ENCODE peak calls at places on chromosomes 2 and 18, in five cellular contexts. J is heart right ventricle, I is upper lobe of left lung, C is neural progenitor cell, L is kidney. R is an unnamed sample.
A peak's percentile ranks its signal among the peaks of the same experiment; 100 is the strongest.

GRCh38 chr2:241064008-241064801 is 37.9 kb downstream of the MTERF4 start:
- DNase-seq in J (no peak), I (peak; percentile 40), C (no peak), L (peak; percentile 90), R (peak; percentile 57)

GRCh38 chr2:196268538-196269338 is 97.4 kb upstream of the STK17B start:
- DNase-seq in J (no peak), I (no peak), C (no peak), L (no peak), R (no peak)

GRCh38 chr18:21703241-21703820 is 1.2 kb downstream of the ABHD3 start:
- DNase-seq in J (no peak), I (no peak), C (no peak), L (no peak), R (peak; percentile 13)

GRCh38 chr2:3446381-3446780 is 66.9 kb downstream of the TRAPPC12 start:
- DNase-seq in J (no peak), I (no peak), C (no peak), L (no peak), R (no peak)

GRCh38 chr2:27133195-27133875 is 1.1 kb downstream of the PREB start:
- DNase-seq in J (no peak), I (no peak), C (no peak), L (peak; percentile 53), R (no peak)

GRCh38 chr18:394997-395383 is 105.5 kb downstream of the COLEC12 start:
- DNase-seq in J (no peak), I (no peak), C (no peak), L (no peak), R (no peak)

GRCh38 chr2:202633470-202633869 is 1.3 kb upstream of the FAM117B start:
- DNase-seq in J (no peak), I (no peak), C (no peak), L (no peak), R (no peak)

GRCh38 chr2:107340955-107341354 is 455.0 kb upstream of the ST6GAL2 start:
- DNase-seq in J (no peak), I (no peak), C (no peak), L (no peak), R (no peak)

GRCh38 chr2:63000801-63001200 is 49.8 kb upstream of the OTX1 start:
- DNase-seq in J (no peak), I (no peak), C (no peak), L (no peak), R (no peak)

GRCh38 chr18:74353169-74353775 is 37.6 kb downstream of the C18orf63 start:
- DNase-seq in J (peak; percentile 78), I (peak; percentile 62), C (peak; percentile 76), L (no peak), R (peak; percentile 54)

GRCh38 chr18:79195716-79196683 is 126.8 kb downstream of the ATP9B start:
- DNase-seq in J (no peak), I (no peak), C (no peak), L (no peak), R (no peak)

GRCh38 chr2:200662727-200663126 is 76.9 kb downstream of the AOX1 start:
- DNase-seq in J (no peak), I (no peak), C (no peak), L (no peak), R (no peak)

GRCh38 chr2:176653856-176654443 is 384.7 kb downstream of the MTX2 start:
- DNase-seq in J (peak; percentile 45), I (peak; percentile 24), C (peak; percentile 81), L (peak; percentile 84), R (no peak)

GRCh38 chr18:10032331-10032979 is 118.6 kb downstream of the VAPA start:
- DNase-seq in J (no peak), I (no peak), C (peak; percentile 73), L (peak; percentile 82), R (no peak)

GRCh38 chr2:10188211-10188610 is 65.7 kb downstream of the RRM2 start:
- DNase-seq in J (no peak), I (no peak), C (peak; percentile 33), L (no peak), R (no peak)

GRCh38 chr2:37781028-37781427 is 109.6 kb upstream of the CDC42EP3 start:
- DNase-seq in J (no peak), I (no peak), C (no peak), L (no peak), R (no peak)

GRCh38 chr2:112583497-112584133 is 794 bp upstream of the CHCHD5 start:
- DNase-seq in J (no peak), I (no peak), C (peak; percentile 11), L (no peak), R (no peak)

GRCh38 chr2:112585400-112585799 is 991 bp downstream of the CHCHD5 start:
- DNase-seq in J (no peak), I (no peak), C (no peak), L (no peak), R (no peak)

GRCh38 chr2:112584891-112585250 is 462 bp downstream of the CHCHD5 start:
- DNase-seq in J (peak; percentile 6), I (no peak), C (no peak), L (no peak), R (no peak)

GRCh38 chr2:112585873-112586477 is 1.6 kb downstream of the CHCHD5 start:
- DNase-seq in J (no peak), I (no peak), C (no peak), L (peak; percentile 77), R (no peak)

DNA sequence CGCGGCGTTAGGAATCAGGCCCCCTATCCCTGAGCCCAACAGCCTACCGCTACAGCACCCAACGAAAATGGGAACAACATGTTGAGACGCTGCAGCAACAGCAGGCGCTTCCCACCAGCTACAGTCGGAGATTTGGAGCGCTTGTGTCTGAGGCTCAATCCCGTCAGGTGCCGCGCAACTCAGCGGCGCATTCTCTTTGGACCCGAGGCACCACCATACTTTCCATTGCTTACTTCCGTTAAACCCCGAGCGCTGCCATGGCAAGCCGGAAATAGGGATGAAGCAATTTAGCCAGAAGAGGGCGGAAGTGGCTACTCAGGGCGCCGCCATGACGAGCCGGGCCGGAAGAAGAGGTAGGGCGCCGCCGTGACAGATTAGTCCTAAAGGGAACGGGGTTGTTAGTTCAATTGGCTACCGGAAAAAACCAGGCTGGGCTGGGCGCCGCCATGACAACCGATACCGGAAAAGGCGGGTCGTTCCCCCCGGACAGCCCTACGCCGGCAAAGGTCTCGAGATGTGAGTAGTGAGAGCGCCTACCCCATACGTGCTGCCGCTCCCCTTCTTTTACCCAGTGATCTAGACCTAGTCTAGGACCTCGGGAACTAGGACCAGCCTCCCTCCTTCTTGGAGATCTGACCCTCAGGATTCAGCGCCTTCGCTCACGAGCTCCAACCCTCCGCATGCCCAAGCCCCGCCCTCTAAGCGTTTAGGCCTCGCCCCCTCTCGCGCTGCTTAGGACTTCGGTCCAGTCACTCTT is at the start of gene CHCHD5:
- DNase-seq in J (peak; percentile 96), I (peak; percentile 96), C (peak; percentile 95), L (peak; percentile 99), R (peak; percentile 88)
- TF ChIP-seq CTCF in J (peak; percentile 28), I (no peak), C (peak; percentile 47), L (peak; percentile 5), R (no peak)

GRCh38 chr2:12720181-12720580 is 3.4 kb downstream of the TRIB2 start:
- DNase-seq in J (no peak), I (no peak), C (peak; percentile 14), L (no peak), R (no peak)

GRCh38 chr2:12717988-12718661 is 1.4 kb downstream of the TRIB2 start:
- DNase-seq in J (no peak), I (peak; percentile 45), C (peak; percentile 69), L (peak; percentile 53), R (peak; percentile 26)

GRCh38 chr2:12717191-12717987 is 653 bp downstream of the TRIB2 start:
- DNase-seq in J (peak; percentile 53), I (peak; percentile 62), C (peak; percentile 88), L (peak; percentile 90), R (peak; percentile 61)

GRCh38 chr2:12719400-12720104 is 2.8 kb downstream of the TRIB2 start:
- DNase-seq in J (no peak), I (no peak), C (peak; percentile 7), L (no peak), R (no peak)

DNA sequence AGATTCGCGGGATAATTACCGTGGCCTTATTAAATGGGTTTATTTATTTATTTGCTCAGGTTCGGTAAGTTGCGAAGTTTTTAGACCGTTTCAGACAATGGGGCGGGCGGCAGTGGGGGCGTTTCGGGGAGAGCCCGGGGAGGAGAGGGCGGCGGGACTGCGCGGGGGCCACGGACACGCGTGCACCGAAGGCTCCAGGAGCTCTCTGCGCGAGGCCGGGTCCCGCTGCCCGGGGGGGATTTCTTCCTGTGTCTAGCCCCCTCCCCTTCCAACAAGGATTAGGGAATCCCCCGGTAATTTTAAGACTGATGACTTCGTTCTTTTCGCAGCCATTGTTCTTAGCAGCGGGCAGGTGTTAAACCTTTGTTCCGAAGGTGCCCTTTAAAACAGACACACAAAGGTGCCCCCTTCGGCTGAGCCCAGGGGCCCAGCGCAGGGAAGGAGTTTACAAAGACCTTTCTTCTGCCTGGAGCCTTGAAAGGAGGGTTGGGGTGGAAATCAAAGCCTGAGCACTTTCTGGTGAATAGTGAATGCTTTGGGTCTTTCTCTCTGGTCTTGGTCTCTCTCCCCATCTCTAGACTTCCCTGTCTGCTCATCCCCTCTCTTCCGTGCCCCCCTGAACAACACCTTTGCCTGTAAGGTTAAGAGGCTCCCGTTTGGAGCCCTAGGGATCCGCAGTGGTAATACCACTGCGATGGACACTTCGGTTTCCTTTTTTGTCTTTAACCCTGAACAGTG is 2.1 kb downstream of the TRIB2 start:
- DNase-seq in J (no peak), I (no peak), C (peak; percentile 88), L (peak; percentile 74), R (peak; percentile 24)
- H3K9me3 ChIP-seq in J (no peaks in the 10 kb centered on the region), I (no peaks in the 10 kb centered on the region), C (no peaks in the 10 kb centered on the region), L (no peaks in the 10 kb centered on the region), R (no peaks in the 10 kb centered on the region)

GRCh38 chr2:24026233-24026632 is 16.3 kb downstream of the MFSD2B start:
- DNase-seq in J (no peak), I (no peak), C (no peak), L (no peak), R (no peak)
- H3K27ac ChIP-seq in J (no peak overlapping the region), I (no peak overlapping the region), C (peak overlapping the region; percentile 21), L (no peak overlapping the region), R (no peak overlapping the region)

GRCh38 chr2:110853516-110853915 is 121.1 kb downstream of the ACOXL start:
- DNase-seq in J (no peak), I (no peak), C (peak; percentile 55), L (no peak), R (peak; percentile 22)
- TF ChIP-seq CTCF in J (no peak), I (peak; percentile 20), C (peak; percentile 67), L (peak; percentile 20), R (peak; percentile 39)

DNA sequence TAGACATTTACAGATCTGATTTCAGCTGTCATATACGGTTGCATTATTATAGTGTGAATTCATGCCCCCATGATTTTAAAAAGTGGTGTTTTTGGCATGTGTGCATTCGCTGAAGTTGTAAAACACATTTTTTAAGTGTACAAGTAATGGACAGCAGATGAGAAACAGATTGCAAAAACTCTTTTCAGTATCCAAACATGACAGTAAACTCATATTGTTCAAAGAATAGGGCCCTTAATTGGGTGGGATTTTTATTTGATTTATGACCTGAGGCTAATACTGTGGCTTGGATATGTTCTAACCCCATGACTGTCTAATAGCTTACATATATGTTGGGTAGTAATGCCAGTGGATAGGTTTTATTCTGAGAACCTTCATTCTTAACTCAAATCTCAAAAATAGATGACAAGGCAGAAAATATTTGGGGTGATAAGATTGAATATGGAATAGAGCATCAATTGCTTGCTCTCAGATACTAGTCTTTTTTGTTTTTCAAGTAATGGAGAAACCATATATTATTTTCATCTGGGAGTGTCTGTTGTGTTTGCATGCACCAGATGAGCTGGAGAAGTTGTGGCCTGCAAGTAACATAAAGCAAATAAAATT is 118.6 kb downstream of the PARD3B start:
- DNase-seq in J (no peak), I (no peak), C (no peak), L (no peak), R (no peak)
- H3K9me3 ChIP-seq in J (no peaks in the 10 kb centered on the region), I (no peaks in the 10 kb centered on the region), C (no peaks in the 10 kb centered on the region), L (no peaks in the 10 kb centered on the region), R (no peaks in the 10 kb centered on the region)

R was measured in CD4-positive, alpha-beta T cell.